ENCODE peak calls at places on chromosome 16, in ten cellular contexts. J, M, D, G, R, V, O, C, U and Q are unnamed samples. For H3K4me1, the result is how much of the 10 kb centered on the place peaks cover.

GRCh38 chr16:71542377-71542776 is 16.2 kb downstream of the CHST4 start:
- DNase-seq in J (peak), M (no peak), D (peak), G (peak), R (peak), V (peak), O (no peak), C (peak), U (peak), Q (peak)

GRCh38 chr16:4477966-4478365 is 1.8 kb downstream of the HMOX2 start:
- DNase-seq in J (no peak), M (no peak), D (no peak), G (peak), R (no peak), V (no peak), O (no peak), C (no peak), U (no peak), Q (no peak)

GRCh38 chr16:29824589-29825144 is 4.4 kb downstream of the MVP start:
- DNase-seq in J (no peak), M (no peak), D (no peak), G (no peak), R (no peak), V (no peak), O (no peak), C (no peak), U (no peak), Q (no peak)

GRCh38 chr16:74896389-74897370 is 88.2 kb downstream of the WDR59 start:
- DNase-seq in J (no peak), M (no peak), D (no peak), G (no peak), R (no peak), V (no peak), O (no peak), C (no peak), U (no peak), Q (no peak)

GRCh38 chr16:17305694-17306093 is 165.1 kb downstream of the XYLT1 start:
- DNase-seq in J (no peak), M (no peak), D (no peak), G (no peak), R (no peak), V (no peak), O (no peak), C (no peak), U (no peak), Q (no peak)

GRCh38 chr16:26664086-26664485 is 402.6 kb upstream of the C16orf82 start:
- DNase-seq in J (no peak), M (no peak), D (no peak), G (no peak), R (no peak), V (no peak), O (no peak), C (no peak), U (no peak), Q (no peak)

GRCh38 chr16:88312732-88313131 is 70.0 kb upstream of the ZNF469 start:
- DNase-seq in J (peak), M (no peak), D (no peak), G (no peak), R (no peak), V (no peak), O (no peak), C (no peak), U (no peak), Q (no peak)

GRCh38 chr16:12541672-12542071 is 262.0 kb downstream of the CPPED1 start:
- DNase-seq in J (no peak), M (no peak), D (no peak), G (no peak), R (no peak), V (no peak), O (no peak), C (no peak), U (no peak), Q (no peak)

GRCh38 chr16:87415441-87415840 is 23.3 kb downstream of the MAP1LC3B start:
- DNase-seq in J (peak), M (no peak), D (no peak), G (no peak), R (no peak), V (no peak), O (peak), C (no peak), U (no peak), Q (no peak)

GRCh38 chr16:58027341-58028167 is 2.0 kb downstream of the MMP15 start:
- DNase-seq in J (peak), M (no peak), D (peak), G (peak), R (peak), V (peak), O (no peak), C (peak), U (peak), Q (peak)

GRCh38 chr16:57623251-57624043 is 5.0 kb upstream of the ADGRG1 start:
- DNase-seq in J (no peak), M (peak), D (peak), G (peak), R (peak), V (peak), O (peak), C (no peak), U (no peak), Q (no peak)

GRCh38 chr16:12406840-12407690 is 396.6 kb downstream of the CPPED1 start:
- DNase-seq in J (no peak), M (no peak), D (no peak), G (no peak), R (no peak), V (no peak), O (no peak), C (no peak), U (no peak), Q (no peak)

GRCh38 chr16:3696425-3697218 is 20.7 kb downstream of the TRAP1 start:
- DNase-seq in J (no peak), M (no peak), D (no peak), G (no peak), R (peak), V (peak), O (no peak), C (no peak), U (no peak), Q (no peak)

GRCh38 chr16:56589141-56590039 is at the start of gene MT3:
- DNase-seq in J (no peak), M (no peak), D (peak), G (peak), R (peak), V (no peak), O (no peak), C (no peak), U (peak), Q (no peak)

GRCh38 chr16:48271728-48272127 is 24.4 kb upstream of the ABCC11 start:
- DNase-seq in J (no peak), M (no peak), D (no peak), G (no peak), R (no peak), V (no peak), O (no peak), C (no peak), U (no peak), Q (no peak)

GRCh38 chr16:88130681-88131080 is 179.4 kb downstream of the BANP start:
- DNase-seq in J (no peak), M (no peak), D (no peak), G (no peak), R (no peak), V (no peak), O (no peak), C (no peak), U (no peak), Q (no peak)

GRCh38 chr16:66507731-66508239 is 42.1 kb downstream of the TK2 start:
- DNase-seq in J (no peak), M (no peak), D (no peak), G (no peak), R (no peak), V (no peak), O (peak), C (no peak), U (no peak), Q (no peak)

GRCh38 chr16:72025404-72026114 is 17.0 kb downstream of the DHODH start:
- DNase-seq in J (no peak), M (no peak), D (no peak), G (no peak), R (no peak), V (no peak), O (no peak), C (no peak), U (no peak), Q (no peak)

GRCh38 chr16:86827521-86827920 is 249.2 kb downstream of the FOXL1 start:
- DNase-seq in J (no peak), M (no peak), D (no peak), G (no peak), R (no peak), V (no peak), O (no peak), C (no peak), U (no peak), Q (no peak)

GRCh38 chr16:82915139-82915824 is 288.5 kb downstream of the CDH13 start:
- DNase-seq in J (no peak), M (no peak), D (no peak), G (no peak), R (no peak), V (no peak), O (no peak), C (no peak), U (no peak), Q (no peak)

GRCh38 chr16:64077242-64077641 is 1044.6 kb downstream of the CDH11 start:
- DNase-seq in J (no peak), M (no peak), D (no peak), G (no peak), R (no peak), V (no peak), O (no peak), C (no peak), U (no peak), Q (no peak)

GRCh38 chr16:88543230-88543813 is 26.9 kb upstream of the ZC3H18 start:
- DNase-seq in J (no peak), M (no peak), D (no peak), G (no peak), R (no peak), V (no peak), O (no peak), C (no peak), U (no peak), Q (no peak)

GRCh38 chr16:87563022-87563421 is 39.3 kb upstream of the JPH3 start:
- DNase-seq in J (no peak), M (no peak), D (no peak), G (no peak), R (no peak), V (no peak), O (no peak), C (no peak), U (no peak), Q (no peak)

GRCh38 chr16:48629016-48629415 is 19.0 kb upstream of the N4BP1 start:
- DNase-seq in J (no peak), M (no peak), D (no peak), G (no peak), R (no peak), V (peak), O (no peak), C (no peak), U (no peak), Q (no peak)

GRCh38 chr16:65534121-65534528 is 412.3 kb upstream of the CDH11 start:
- DNase-seq in J (no peak), M (no peak), D (no peak), G (no peak), R (no peak), V (no peak), O (no peak), C (no peak), U (no peak), Q (no peak)

GRCh38 chr16:11816123-11816522 is 19.1 kb upstream of the ZC3H7A start:
- DNase-seq in J (no peak), M (no peak), D (no peak), G (no peak), R (no peak), V (no peak), O (no peak), C (no peak), U (no peak), Q (no peak)

GRCh38 chr16:4182581-4183257 is 59.2 kb downstream of the SRL start:
- DNase-seq in J (no peak), M (no peak), D (no peak), G (no peak), R (no peak), V (no peak), O (no peak), C (no peak), U (no peak), Q (no peak)

DNA sequence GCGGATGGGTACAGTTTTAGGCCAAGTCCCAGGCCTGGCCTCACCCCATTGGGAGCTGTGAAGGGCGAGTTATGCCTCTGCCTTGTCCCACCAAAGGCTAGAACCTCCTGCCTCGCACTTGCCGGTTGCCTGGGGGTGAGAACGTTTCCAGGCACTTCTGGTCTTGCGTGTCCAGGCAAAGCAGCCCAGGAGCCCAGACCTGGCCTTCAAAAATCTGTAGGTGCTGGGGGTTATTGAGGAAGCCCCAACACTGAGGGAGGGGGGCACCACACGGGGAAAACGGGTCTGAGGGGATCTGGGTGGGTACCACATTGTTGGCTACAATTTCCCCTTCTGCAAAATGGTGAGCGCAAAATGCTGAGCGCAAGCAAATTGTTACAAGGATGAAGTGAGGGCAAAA is 12.2 kb upstream of the ATP2C2 start:
- DNase-seq in J (no peak), M (no peak), D (no peak), G (no peak), R (no peak), V (no peak), O (no peak), C (no peak), U (no peak), Q (no peak)
- H3K27ac ChIP-seq in J (no peak), M (no peak), D (no peak), G (no peak), R (no peak), V (no peak), O (no peak), C (peak), U (no peak), Q (no peak)

GRCh38 chr16:19411298-19411697 is 6.4 kb upstream of the TMC5 start:
- DNase-seq in J (no peak), M (no peak), D (no peak), G (no peak), R (no peak), V (no peak), O (no peak), C (no peak), U (no peak), Q (no peak)
- H3K4me3 ChIP-seq in J (peak), M (no peak), D (no peak), G (no peak), R (no peak), V (peak), O (no peak), C (no peak), U (peak), Q (peak)

DNA sequence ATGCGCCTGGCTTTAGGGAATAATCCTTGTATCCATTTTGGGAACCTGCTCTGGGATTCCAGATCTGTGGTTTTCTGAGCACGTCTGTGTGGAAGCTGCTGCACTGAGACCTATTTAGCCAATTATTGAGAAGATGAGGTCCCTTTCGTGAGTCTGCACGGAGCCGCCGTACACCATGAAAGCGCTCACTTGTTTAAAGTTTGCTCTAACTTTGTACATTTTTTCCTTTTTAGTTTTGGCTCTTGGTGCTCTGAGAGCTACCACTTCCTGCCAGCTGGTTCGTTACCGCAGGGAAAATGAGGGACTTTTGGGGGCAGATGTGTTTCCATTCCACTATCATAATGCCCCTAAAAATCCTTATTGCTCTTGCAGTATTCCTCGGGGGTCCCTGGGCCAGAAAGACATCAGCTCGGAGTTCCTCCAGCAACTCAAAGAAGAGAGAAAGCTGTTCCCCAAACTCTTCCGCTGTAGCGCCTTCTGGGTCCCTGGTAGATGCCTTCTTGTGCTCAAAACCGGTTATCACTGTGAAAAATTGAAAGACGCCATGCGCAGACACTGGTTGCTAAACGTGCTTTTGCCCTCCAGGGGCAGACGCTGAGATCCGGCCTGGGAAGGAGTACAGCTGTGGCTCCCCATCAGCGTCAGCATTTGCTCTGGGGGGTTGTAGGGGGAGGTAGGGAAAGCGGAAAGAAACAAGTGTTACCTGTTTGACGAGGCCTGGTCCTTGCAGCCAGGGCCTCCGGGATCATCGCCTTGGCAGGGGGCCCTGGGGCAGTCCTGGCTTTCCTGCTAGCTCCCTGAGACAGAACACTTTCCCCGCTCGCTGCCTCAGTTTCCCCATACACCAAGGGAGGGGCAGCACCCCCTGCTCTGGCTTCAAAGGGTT is 238.1 kb downstream of the MRTFB start:
- DNase-seq in J (no peak), M (no peak), D (no peak), G (peak), R (peak), V (peak), O (no peak), C (no peak), U (no peak), Q (no peak)
- H3K4me1 ChIP-seq in J (half or more), M (under half), D (under half), G (under half), R (under half), V (under half), O (under half), C (under half), U (under half), Q (under half)

GRCh38 chr16:68091604-68092261 is 6.6 kb downstream of the NFATC3 start:
- DNase-seq in J (no peak), M (no peak), D (no peak), G (no peak), R (no peak), V (no peak), O (no peak), C (no peak), U (no peak), Q (no peak)
- H3K27ac ChIP-seq in J (no peak), M (no peak), D (no peak), G (no peak), R (peak), V (no peak), O (no peak), C (no peak), U (peak), Q (peak)

DNA sequence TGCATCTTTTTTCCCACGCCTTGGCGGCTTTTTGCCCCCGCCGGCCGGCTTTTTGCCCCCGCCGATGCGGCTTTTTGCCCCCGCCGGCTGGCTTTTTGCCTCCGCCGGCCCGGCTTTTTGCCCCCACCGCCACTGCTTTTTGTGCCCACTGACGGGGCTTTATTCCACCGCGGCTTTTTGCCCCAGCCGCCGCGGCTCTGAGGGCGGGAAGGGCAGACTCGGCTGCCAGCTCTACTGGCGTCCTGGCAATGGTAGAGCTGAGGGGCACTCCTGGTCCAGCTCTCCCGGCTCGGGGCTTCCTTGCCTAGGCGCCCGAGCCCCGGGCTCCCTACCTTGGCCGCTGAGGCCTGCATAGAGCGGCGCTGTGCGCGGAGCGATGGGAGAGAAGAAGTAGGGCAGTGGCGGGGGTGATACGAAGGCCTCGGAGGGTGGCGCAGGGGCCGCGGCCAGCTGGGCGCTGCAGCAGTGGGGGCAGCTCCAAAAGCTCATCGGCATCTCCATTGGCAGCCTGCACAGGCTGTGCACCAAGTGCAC is 591.4 kb downstream of the TP53TG3F start:
- DNase-seq in J (no peak), M (no peak), D (no peak), G (no peak), R (no peak), V (no peak), O (no peak), C (no peak), U (no peak), Q (no peak)
- H3K4me3 ChIP-seq in J (no peak), M (no peak), D (peak), G (no peak), R (no peak), V (no peak), O (no peak), C (no peak), U (no peak), Q (no peak)

GRCh38 chr16:81712681-81713080 is 66.4 kb upstream of the PLCG2 start:
- DNase-seq in J (no peak), M (no peak), D (no peak), G (no peak), R (no peak), V (no peak), O (no peak), C (no peak), U (no peak), Q (no peak)
- H3K4me1 ChIP-seq in J (under half), M (under half), D (under half), G (under half), R (under half), V (under half), O (under half), C (under half), U (under half), Q (under half)

DNA sequence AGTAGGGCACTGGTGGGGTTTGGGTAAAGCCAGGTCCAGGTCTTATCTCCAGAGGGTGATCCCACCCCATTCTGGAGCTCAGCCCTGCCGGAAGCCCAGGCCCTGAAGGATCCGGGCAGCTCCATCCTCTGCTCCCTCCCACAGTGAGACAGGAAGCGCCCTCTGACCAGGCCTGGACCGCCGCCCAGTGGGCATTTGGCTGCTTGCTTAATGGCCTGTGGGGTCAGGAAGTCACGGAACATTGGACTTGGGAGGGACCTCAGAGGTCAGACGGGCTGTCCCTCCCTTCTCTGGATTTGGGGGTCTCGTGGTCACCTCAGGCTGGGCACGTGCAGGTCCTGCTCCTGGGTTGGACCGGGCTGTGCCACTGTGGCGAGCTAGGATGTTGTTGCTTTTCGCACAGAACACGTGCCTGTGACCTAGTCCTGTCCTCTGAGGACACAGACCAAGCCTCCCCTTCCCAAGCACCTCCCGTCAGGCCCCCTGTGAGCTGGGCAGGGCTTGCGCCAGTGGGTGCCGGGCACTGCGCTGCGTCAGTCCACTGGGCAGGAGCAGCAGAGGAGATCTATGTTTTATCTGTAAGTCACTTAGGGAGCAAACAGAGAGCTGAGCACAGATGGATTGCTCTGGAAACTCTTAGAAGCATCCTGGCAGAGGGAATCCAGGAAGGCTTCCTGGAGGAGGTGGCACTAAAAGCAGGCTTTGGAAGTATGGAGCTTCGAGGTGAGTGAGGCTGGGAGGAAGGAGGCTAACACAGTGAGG is 49.4 kb upstream of the GSE1 start:
- DNase-seq in J (peak), M (peak), D (peak), G (no peak), R (peak), V (peak), O (peak), C (no peak), U (no peak), Q (peak)
- H3K27ac ChIP-seq in J (peak), M (peak), D (peak), G (no peak), R (peak), V (peak), O (no peak), C (no peak), U (no peak), Q (no peak)

GRCh38 chr16:2156849-2157224 is 1.3 kb downstream of the TRAF7 start:
- DNase-seq in J (no peak), M (no peak), D (no peak), G (no peak), R (no peak), V (no peak), O (no peak), C (no peak), U (no peak), Q (no peak)
- H3K4me3 ChIP-seq in J (peak), M (peak), D (no peak), G (peak), R (peak), V (peak), O (peak), C (peak), U (peak), Q (no peak)

DNA sequence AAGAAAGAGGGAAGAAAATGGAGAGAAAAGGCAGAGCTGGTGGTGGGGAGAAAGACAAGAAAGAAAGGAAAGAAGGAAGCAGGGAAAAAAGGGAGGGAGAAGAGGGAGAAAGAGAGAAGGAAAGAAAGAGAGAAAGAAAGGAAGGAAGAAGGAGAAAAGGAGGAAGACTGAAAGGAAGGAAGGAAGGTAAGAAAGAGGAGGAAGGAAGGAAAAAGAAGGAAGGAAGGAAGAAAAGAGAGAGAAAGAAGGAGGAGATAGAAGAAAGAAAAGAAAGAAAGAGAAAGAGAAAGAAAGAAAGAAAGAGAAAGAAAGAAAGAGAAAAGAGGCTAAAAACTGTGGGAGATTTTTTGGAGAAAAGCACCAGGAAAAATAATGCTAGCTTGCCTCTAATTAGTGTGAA is 561.4 kb upstream of the GOT2 start:
- DNase-seq in J (no peak), M (no peak), D (no peak), G (no peak), R (no peak), V (no peak), O (no peak), C (no peak), U (no peak), Q (no peak)
- H3K4me1 ChIP-seq in J (under half), M (under half), D (under half), G (under half), R (under half), V (under half), O (under half), C (under half), U (under half), Q (under half)